ENCODE peak calls at places on chromosomes 3 and 15, in nine cellular contexts. N, T, A, R, Y, F, U, M and D are unnamed samples.

GRCh38 chr15:78243491-78243941 is 9.2 kb upstream of the ACSBG1 start:
- DNase-seq in N (no peak), T (peak), A (no peak), R (no peak), Y (peak), F (peak), U (no peak), M (no peak), D (peak)

GRCh38 chr3:71466483-71466882 is 117.0 kb downstream of the FOXP1 start:
- DNase-seq in N (peak), T (no peak), A (no peak), R (no peak), Y (no peak), F (peak), U (no peak), M (peak), D (peak)

GRCh38 chr3:71816757-71817156 is 31.8 kb upstream of the PROK2 start:
- DNase-seq in N (no peak), T (no peak), A (no peak), R (no peak), Y (no peak), F (no peak), U (no peak), M (no peak), D (no peak)

GRCh38 chr15:60326824-60327654 is 70.7 kb downstream of the ANXA2 start:
- DNase-seq in N (peak), T (peak), A (peak), R (no peak), Y (peak), F (peak), U (peak), M (no peak), D (peak)

GRCh38 chr3:157176108-157176507 is 16.2 kb upstream of the CCNL1 start:
- DNase-seq in N (no peak), T (no peak), A (no peak), R (no peak), Y (no peak), F (no peak), U (no peak), M (no peak), D (peak)

GRCh38 chr3:14256561-14257342 is 78.1 kb downstream of the LSM3 start:
- DNase-seq in N (no peak), T (peak), A (no peak), R (no peak), Y (peak), F (peak), U (peak), M (no peak), D (no peak)

GRCh38 chr3:134846943-134847342 is 51.9 kb downstream of the EPHB1 start:
- DNase-seq in N (peak), T (peak), A (peak), R (no peak), Y (peak), F (no peak), U (no peak), M (peak), D (peak)

GRCh38 chr3:14230729-14231128 is 52.1 kb downstream of the LSM3 start:
- DNase-seq in N (no peak), T (no peak), A (no peak), R (no peak), Y (no peak), F (no peak), U (no peak), M (no peak), D (no peak)

GRCh38 chr3:117602054-117602644 is 892.6 kb downstream of the TUSC7 start:
- DNase-seq in N (no peak), T (no peak), A (no peak), R (no peak), Y (no peak), F (no peak), U (no peak), M (no peak), D (no peak)

GRCh38 chr3:117597865-117598264 is 888.3 kb downstream of the TUSC7 start:
- DNase-seq in N (no peak), T (no peak), A (no peak), R (no peak), Y (no peak), F (no peak), U (no peak), M (no peak), D (no peak)

GRCh38 chr3:117603097-117603496 is 893.5 kb downstream of the TUSC7 start:
- DNase-seq in N (no peak), T (no peak), A (no peak), R (no peak), Y (no peak), F (no peak), U (no peak), M (no peak), D (no peak)

GRCh38 chr3:117600112-117600511 is 890.5 kb downstream of the TUSC7 start:
- DNase-seq in N (no peak), T (no peak), A (no peak), R (no peak), Y (no peak), F (no peak), U (no peak), M (no peak), D (no peak)

GRCh38 chr3:117600666-117601065 is 891.1 kb downstream of the TUSC7 start:
- DNase-seq in N (no peak), T (no peak), A (no peak), R (no peak), Y (no peak), F (no peak), U (no peak), M (no peak), D (no peak)
- H3K4me3 ChIP-seq in N (no peak), T (no peak), A (no peak), R (no peak), Y (no peak), F (no peak), U (no peak), M (no peak), D (no peak)

DNA sequence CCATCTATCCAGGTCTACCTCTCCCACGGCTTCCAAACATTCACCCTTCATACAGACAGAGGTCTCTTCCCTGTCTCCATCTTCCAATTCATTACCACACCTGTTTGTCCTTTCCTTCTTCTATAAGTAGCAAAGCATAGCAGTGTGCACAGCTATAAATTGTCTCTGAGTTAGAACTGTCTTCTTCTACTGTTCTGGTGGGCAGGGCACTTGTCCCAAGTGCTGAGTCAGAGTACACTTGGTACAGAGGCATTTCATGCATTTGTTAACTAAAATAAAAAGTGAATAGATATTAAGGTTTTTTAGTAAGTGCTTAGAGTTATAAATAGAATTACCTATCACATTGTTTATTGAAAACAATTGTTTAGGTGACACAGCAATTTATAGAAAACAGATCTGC is 150.1 kb upstream of the CCDC54 start:
- DNase-seq in N (peak), T (peak), A (no peak), R (no peak), Y (no peak), F (no peak), U (no peak), M (no peak), D (peak)
- H3K4me2 ChIP-seq in N (no peak), T (no peak), A (no peak), R (no peak), Y (no peak), F (no peak), U (no peak), M (no peak), D (no peak)

DNA sequence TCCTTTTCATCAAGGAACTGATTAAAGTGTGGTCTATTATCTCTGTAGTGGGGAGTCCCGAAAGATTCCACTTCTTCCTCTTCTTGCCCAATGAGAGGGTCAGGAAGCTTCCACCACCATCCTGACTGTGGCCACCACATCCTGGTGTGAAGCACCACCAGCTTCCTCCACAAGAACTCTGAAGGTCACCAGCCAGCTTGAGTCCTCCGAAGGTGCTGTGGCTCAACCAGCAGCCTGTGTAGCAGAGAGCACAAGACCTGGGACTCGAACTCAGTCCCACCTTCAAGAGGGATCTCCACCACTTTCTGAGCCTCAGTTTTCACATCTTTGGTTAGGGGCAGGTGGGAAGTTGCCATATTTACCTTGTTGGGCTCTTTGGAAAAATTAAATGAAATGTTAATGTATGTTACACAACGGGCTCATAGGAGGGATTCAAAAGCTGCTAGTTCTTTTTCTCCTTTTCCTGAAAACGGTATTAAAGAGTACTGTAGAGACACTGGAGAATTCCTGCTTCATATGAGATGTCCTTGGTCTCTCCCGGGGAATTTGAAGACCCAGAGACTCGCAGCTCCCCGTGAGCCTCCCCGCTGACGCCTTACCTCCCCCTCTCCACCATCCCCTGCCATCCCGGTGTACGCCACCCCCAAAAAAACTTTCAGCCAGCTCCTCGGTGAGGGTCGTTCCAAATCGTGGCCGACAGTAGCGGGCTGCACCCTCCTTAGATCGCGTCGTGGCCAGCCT is 816 bp upstream of the ACAN start:
- DNase-seq in N (no peak), T (no peak), A (no peak), R (no peak), Y (no peak), F (no peak), U (no peak), M (no peak), D (no peak)
- H3K4me3 ChIP-seq in N (no peak), T (no peak), A (no peak), R (no peak), Y (peak), F (no peak), U (peak), M (peak), D (peak)

GRCh38 chr3:114660124-114660523 is 366.3 kb downstream of the TIGIT start:
- DNase-seq in N (no peak), T (no peak), A (no peak), R (no peak), Y (peak), F (no peak), U (no peak), M (no peak), D (peak)
- H3K4me2 ChIP-seq in N (no peak), T (no peak), A (no peak), R (no peak), Y (peak), F (no peak), U (no peak), M (no peak), D (peak)

GRCh38 chr15:25067725-25068309 is 113.0 kb downstream of the SNRPN start:
- DNase-seq in N (no peak), T (no peak), A (no peak), R (no peak), Y (no peak), F (no peak), U (no peak), M (no peak), D (no peak)
- H3K4me3 ChIP-seq in N (no peak), T (no peak), A (no peak), R (no peak), Y (no peak), F (no peak), U (no peak), M (no peak), D (no peak)

GRCh38 chr3:155553800-155554199 is 191.1 kb downstream of the PLCH1 start:
- DNase-seq in N (peak), T (peak), A (no peak), R (no peak), Y (no peak), F (no peak), U (no peak), M (no peak), D (peak)

GRCh38 chr3:155549087-155549486 is 195.8 kb downstream of the PLCH1 start:
- DNase-seq in N (no peak), T (no peak), A (no peak), R (no peak), Y (no peak), F (no peak), U (no peak), M (no peak), D (no peak)

GRCh38 chr3:155554777-155555445 is 190.0 kb downstream of the PLCH1 start:
- DNase-seq in N (no peak), T (peak), A (no peak), R (peak), Y (no peak), F (no peak), U (no peak), M (peak), D (no peak)

GRCh38 chr3:155548194-155548593 is 196.7 kb downstream of the PLCH1 start:
- DNase-seq in N (peak), T (peak), A (no peak), R (no peak), Y (no peak), F (no peak), U (no peak), M (no peak), D (no peak)

GRCh38 chr3:155550386-155550785 is 194.5 kb downstream of the PLCH1 start:
- DNase-seq in N (no peak), T (no peak), A (no peak), R (no peak), Y (no peak), F (no peak), U (no peak), M (no peak), D (no peak)
- H3K4me2 ChIP-seq in N (no peak), T (no peak), A (no peak), R (no peak), Y (no peak), F (no peak), U (no peak), M (no peak), D (no peak)